ENCODE peak calls at places on chromosomes 11 and 22, in ten cellular contexts. P is mesenchymal stem cell, F is neuronal stem cell, I is IMR-90, V is mammary epithelial cell, O is OCI-LY7, C is GM23338, B is fibroblast of lung, N is HepG2, A is astrocyte. D is an unnamed sample.
A peak's percentile ranks its signal among the peaks of the same experiment; 100 is the strongest.

GRCh38 chr22:48428556-48429371 is 1398.9 kb downstream of the BRD1 start:
- DNase-seq in P (no peak), F (no peak), I (no peak), V (no peak), O (no peak), C (no peak), B (peak; percentile 78), N (no peak), A (peak; percentile 73), D (no peak)

GRCh38 chr11:65651589-65652510 is 10.9 kb downstream of the RELA start:
- DNase-seq in P (peak; percentile 68), F (no peak), I (peak; percentile 38), V (peak; percentile 73), O (no peak), C (peak; percentile 29), B (peak; percentile 39), N (no peak), A (peak; percentile 22), D (no peak)

GRCh38 chr11:14635559-14635958 is 8.0 kb upstream of the PDE3B start:
- DNase-seq in P (no peak), F (no peak), I (no peak), V (no peak), O (no peak), C (no peak), B (no peak), N (no peak), A (no peak), D (no peak)

GRCh38 chr11:3944198-3944597 is 88.7 kb downstream of the STIM1 start:
- DNase-seq in P (no peak), F (no peak), I (no peak), V (no peak), O (no peak), C (no peak), B (peak; percentile 53), N (no peak), A (peak; percentile 38), D (no peak)

GRCh38 chr22:19229600-19229999 is 51.1 kb upstream of the SLC25A1 start:
- DNase-seq in P (no peak), F (no peak), I (no peak), V (no peak), O (no peak), C (no peak), B (no peak), N (no peak), A (no peak), D (no peak)

GRCh38 chr11:67282155-67282875 is 6.8 kb upstream of the ANKRD13D start:
- DNase-seq in P (no peak), F (no peak), I (no peak), V (no peak), O (no peak), C (no peak), B (no peak), N (no peak), A (no peak), D (no peak)

GRCh38 chr11:40130427-40130826 is 1329.0 kb downstream of the LRRC4C start:
- DNase-seq in P (peak; percentile 17), F (peak; percentile 1), I (no peak), V (no peak), O (no peak), C (peak; percentile 42), B (peak; percentile 11), N (no peak), A (no peak), D (peak; percentile 72)

GRCh38 chr11:111063711-111064110 is 181.8 kb upstream of the POU2AF2 start:
- DNase-seq in P (peak; percentile 29), F (no peak), I (peak; percentile 42), V (peak; percentile 44), O (no peak), C (no peak), B (peak; percentile 55), N (no peak), A (peak; percentile 40), D (peak; percentile 23)

GRCh38 chr11:59574467-59574866 is 41.1 kb downstream of the OSBP start:
- DNase-seq in P (peak; percentile 74), F (no peak), I (peak; percentile 52), V (peak; percentile 11), O (no peak), C (no peak), B (peak; percentile 37), N (no peak), A (peak; percentile 23), D (no peak)

GRCh38 chr22:30301995-30302809 is 12.9 kb upstream of the CASTOR1 start:
- DNase-seq in P (peak; percentile 88), F (no peak), I (peak; percentile 59), V (peak; percentile 78), O (peak; percentile 67), C (no peak), B (peak; percentile 73), N (no peak), A (peak; percentile 71), D (no peak)

GRCh38 chr11:34773826-34774225 is 142.4 kb downstream of the APIP start:
- DNase-seq in P (no peak), F (no peak), I (peak; percentile 23), V (no peak), O (no peak), C (no peak), B (peak; percentile 84), N (no peak), A (peak; percentile 81), D (no peak)

GRCh38 chr22:39519681-39520053 is 695 bp upstream of the ATF4 start:
- DNase-seq in P (peak; percentile 77), F (no peak), I (no peak), V (peak; percentile 64), O (peak; percentile 50), C (peak; percentile 77), B (peak; percentile 62), N (peak; percentile 58), A (no peak), D (peak; percentile 86)

GRCh38 chr11:48005133-48005532 is 24.8 kb downstream of the PTPRJ start:
- DNase-seq in P (no peak), F (no peak), I (no peak), V (no peak), O (no peak), C (no peak), B (no peak), N (no peak), A (no peak), D (no peak)
- H2AFZ ChIP-seq in P (no peak overlapping the region), F (no peak overlapping the region), I (no peak overlapping the region), V (no peak overlapping the region), O (peak overlapping the region; percentile 37), C (no peak overlapping the region), B (no peak overlapping the region), N (no peak overlapping the region), A (no peak overlapping the region), D (no peak overlapping the region)

GRCh38 chr11:102312656-102313055 is 4.6 kb upstream of the BIRC3 start:
- DNase-seq in P (peak; percentile 62), F (no peak), I (peak; percentile 40), V (no peak), O (no peak), C (no peak), B (no peak), N (no peak), A (no peak), D (no peak)
- H2AFZ ChIP-seq in P (no peak overlapping the region), F (peak overlapping the region; percentile 41), I (no peak overlapping the region), V (peak overlapping the region; percentile 63), O (peak overlapping the region; percentile 96), C (no peak overlapping the region), B (peak overlapping the region; percentile 84), N (peak overlapping the region; percentile 99), A (no peak overlapping the region), D (no peak overlapping the region)

GRCh38 chr11:109898592-109898991 is 194.6 kb upstream of the ZC3H12C start:
- DNase-seq in P (no peak), F (no peak), I (no peak), V (no peak), O (no peak), C (no peak), B (no peak), N (no peak), A (no peak), D (no peak)

GRCh38 chr11:109892321-109892794 is 200.8 kb upstream of the ZC3H12C start:
- DNase-seq in P (no peak), F (no peak), I (no peak), V (peak; percentile 85), O (no peak), C (peak; percentile 1), B (peak; percentile 11), N (no peak), A (peak; percentile 6), D (no peak)

GRCh38 chr11:109894242-109894641 is 198.9 kb upstream of the ZC3H12C start:
- DNase-seq in P (no peak), F (no peak), I (no peak), V (no peak), O (no peak), C (peak; percentile 1), B (no peak), N (no peak), A (no peak), D (no peak)
- H2AFZ ChIP-seq in P (no peak overlapping the region), F (peak overlapping the region; percentile 1), I (no peak overlapping the region), V (no peak overlapping the region), O (no peak overlapping the region), C (peak overlapping the region; percentile 83), B (no peak overlapping the region), N (no peak overlapping the region), A (no peak overlapping the region), D (peak overlapping the region; percentile 63)

GRCh38 chr11:69487391-69487790 is 5.9 kb downstream of the LINC01488 start:
- DNase-seq in P (no peak), F (no peak), I (no peak), V (no peak), O (no peak), C (no peak), B (no peak), N (no peak), A (no peak), D (no peak)

GRCh38 chr11:69485337-69486041 is 4.0 kb downstream of the LINC01488 start:
- DNase-seq in P (no peak), F (no peak), I (no peak), V (no peak), O (no peak), C (no peak), B (no peak), N (peak; percentile 90), A (no peak), D (peak; percentile 51)

GRCh38 chr11:69484427-69485259 is 3.2 kb downstream of the LINC01488 start:
- DNase-seq in P (no peak), F (no peak), I (no peak), V (no peak), O (no peak), C (no peak), B (no peak), N (peak; percentile 54), A (no peak), D (no peak)

GRCh38 chr11:69486773-69487266 is 5.4 kb downstream of the LINC01488 start:
- DNase-seq in P (no peak), F (no peak), I (no peak), V (no peak), O (no peak), C (no peak), B (no peak), N (no peak), A (no peak), D (peak; percentile 34)

DNA sequence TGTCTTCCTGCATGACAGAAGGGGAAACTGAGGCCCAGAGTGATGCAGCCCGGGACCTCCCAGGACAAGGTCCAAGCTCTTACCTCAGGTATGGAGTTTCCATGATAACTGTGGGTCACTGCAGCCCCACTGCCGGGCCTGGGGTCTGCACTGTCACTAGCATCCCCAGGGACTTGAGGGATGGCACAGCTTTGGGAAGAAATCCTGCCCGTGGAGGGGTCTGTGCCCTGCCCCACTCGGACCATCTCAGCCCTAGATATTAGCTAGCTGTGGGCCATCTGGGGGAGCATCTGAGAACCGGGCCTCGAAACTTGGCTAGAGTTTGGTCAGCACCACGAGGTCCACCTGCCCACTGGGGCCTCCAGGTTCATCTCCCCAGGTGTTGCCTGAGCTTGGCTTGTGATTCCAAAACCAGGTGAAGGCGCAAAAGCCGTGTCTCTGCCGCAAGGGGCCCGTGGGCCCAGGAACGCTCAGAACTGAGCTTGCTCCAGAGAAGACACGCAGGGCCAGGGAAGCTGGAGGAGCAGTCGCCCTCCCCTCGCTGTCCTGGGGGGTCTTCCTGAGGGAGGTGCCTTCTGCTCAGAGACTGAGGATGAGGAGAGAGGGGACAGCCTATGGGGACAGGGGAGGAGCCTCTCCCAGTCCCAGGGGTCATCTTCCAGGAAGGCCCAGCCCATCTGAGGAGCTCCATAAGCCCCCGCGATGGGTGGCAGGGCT is 4.8 kb downstream of the LINC01488 start:
- DNase-seq in P (no peak), F (no peak), I (no peak), V (no peak), O (no peak), C (no peak), B (no peak), N (no peak), A (no peak), D (no peak)
- H2AFZ ChIP-seq in P (no peak overlapping the region), F (no peak overlapping the region), I (peak overlapping the region; percentile 48), V (no peak overlapping the region), O (no peak overlapping the region), C (no peak overlapping the region), B (no peak overlapping the region), N (no peak overlapping the region), A (no peak overlapping the region), D (no peak overlapping the region)

D was measured in neural progenitor cell.